ENCODE peak calls at places on chromosomes 13 and 19, in five cellular contexts. One of them, this sample, is unnamed.

GRCh38 chr13:110449225-110450015 is 112.1 kb downstream of the RAB20 start:
- DNase-seq in fibroblast of mammary gland: no peak
- DNase-seq in heart left ventricle: no peak
- DNase-seq in cardiac fibroblast: no peak
- DNase-seq in omental fat pad: no peak
- DNase-seq in this sample: no peak

GRCh38 chr19:35882074-35882832 is 13.9 kb downstream of the APLP1 start:
- DNase-seq in fibroblast of mammary gland: peak
- DNase-seq in omental fat pad: no peak
- DNase-seq in cardiac fibroblast: peak
- DNase-seq in heart left ventricle: no peak
- DNase-seq in this sample: no peak

GRCh38 chr19:1228161-1228560 is 9.6 kb downstream of the CBARP start:
- DNase-seq in omental fat pad: no peak
- DNase-seq in fibroblast of mammary gland: no peak
- DNase-seq in heart left ventricle: no peak
- DNase-seq in cardiac fibroblast: no peak
- DNase-seq in this sample: no peak

GRCh38 chr13:77033717-77034302 is 6.9 kb upstream of the FBXL3 start:
- DNase-seq in omental fat pad: no peak
- DNase-seq in cardiac fibroblast: peak
- DNase-seq in heart left ventricle: no peak
- DNase-seq in fibroblast of mammary gland: peak
- DNase-seq in this sample: no peak

GRCh38 chr19:574658-575526 is 2.5 kb downstream of the BSG start:
- DNase-seq in fibroblast of mammary gland: peak
- DNase-seq in omental fat pad: no peak
- DNase-seq in heart left ventricle: peak
- DNase-seq in cardiac fibroblast: peak
- DNase-seq in this sample: no peak

GRCh38 chr13:109795021-109795420 is 8.6 kb upstream of the IRS2 start:
- DNase-seq in cardiac fibroblast: no peak
- DNase-seq in fibroblast of mammary gland: no peak
- DNase-seq in heart left ventricle: no peak
- DNase-seq in omental fat pad: no peak
- DNase-seq in this sample: no peak

GRCh38 chr19:38838208-38838985 is 6.8 kb upstream of the ECH1 start:
- DNase-seq in omental fat pad: no peak
- DNase-seq in cardiac fibroblast: no peak
- DNase-seq in fibroblast of mammary gland: no peak
- DNase-seq in heart left ventricle: peak
- DNase-seq in this sample: no peak

GRCh38 chr13:48346583-48346982 is 43.0 kb downstream of the RB1 start:
- DNase-seq in omental fat pad: no peak
- DNase-seq in cardiac fibroblast: no peak
- DNase-seq in heart left ventricle: no peak
- DNase-seq in fibroblast of mammary gland: no peak
- DNase-seq in this sample: no peak

GRCh38 chr13:58908019-58908679 is 1255.6 kb downstream of the DIAPH3 start:
- DNase-seq in cardiac fibroblast: no peak
- DNase-seq in omental fat pad: no peak
- DNase-seq in fibroblast of mammary gland: no peak
- DNase-seq in heart left ventricle: no peak
- DNase-seq in this sample: no peak

GRCh38 chr19:54325631-54326030 is 12.7 kb upstream of the LILRA5 start:
- DNase-seq in omental fat pad: no peak
- DNase-seq in fibroblast of mammary gland: no peak
- DNase-seq in cardiac fibroblast: no peak
- DNase-seq in heart left ventricle: no peak
- DNase-seq in this sample: no peak

GRCh38 chr19:14333101-14333871 is 48.0 kb upstream of the ADGRE5 start:
- DNase-seq in cardiac fibroblast: peak
- DNase-seq in fibroblast of mammary gland: peak
- DNase-seq in omental fat pad: no peak
- DNase-seq in heart left ventricle: no peak
- DNase-seq in this sample: no peak

GRCh38 chr19:5567360-5567970 is at the start of gene TINCR:
- DNase-seq in heart left ventricle: no peak
- DNase-seq in fibroblast of mammary gland: no peak
- DNase-seq in omental fat pad: no peak
- DNase-seq in cardiac fibroblast: no peak
- DNase-seq in this sample: no peak
- TF ChIP-seq CTCF in heart left ventricle: no peak
- TF ChIP-seq CTCF in fibroblast of mammary gland: no peak
- TF ChIP-seq CTCF in omental fat pad: no peak
- TF ChIP-seq CTCF in cardiac fibroblast: no peak
- TF ChIP-seq CTCF in this sample: no peak

GRCh38 chr19:13243971-13244370 is 93.8 kb downstream of the IER2 start:
- DNase-seq in fibroblast of mammary gland: no peak
- DNase-seq in omental fat pad: no peak
- DNase-seq in cardiac fibroblast: no peak
- DNase-seq in heart left ventricle: no peak
- DNase-seq in this sample: no peak

GRCh38 chr19:13240312-13241022 is 90.3 kb downstream of the IER2 start:
- DNase-seq in fibroblast of mammary gland: no peak
- DNase-seq in omental fat pad: no peak
- DNase-seq in heart left ventricle: no peak
- DNase-seq in cardiac fibroblast: no peak
- DNase-seq in this sample: no peak

GRCh38 chr19:13238891-13239534 is 88.8 kb downstream of the IER2 start:
- DNase-seq in omental fat pad: no peak
- DNase-seq in fibroblast of mammary gland: no peak
- DNase-seq in heart left ventricle: no peak
- DNase-seq in cardiac fibroblast: no peak
- DNase-seq in this sample: no peak

GRCh38 chr19:13244920-13245319 is 94.7 kb downstream of the IER2 start:
- DNase-seq in fibroblast of mammary gland: no peak
- DNase-seq in cardiac fibroblast: no peak
- DNase-seq in heart left ventricle: no peak
- DNase-seq in omental fat pad: no peak
- DNase-seq in this sample: no peak

DNA sequence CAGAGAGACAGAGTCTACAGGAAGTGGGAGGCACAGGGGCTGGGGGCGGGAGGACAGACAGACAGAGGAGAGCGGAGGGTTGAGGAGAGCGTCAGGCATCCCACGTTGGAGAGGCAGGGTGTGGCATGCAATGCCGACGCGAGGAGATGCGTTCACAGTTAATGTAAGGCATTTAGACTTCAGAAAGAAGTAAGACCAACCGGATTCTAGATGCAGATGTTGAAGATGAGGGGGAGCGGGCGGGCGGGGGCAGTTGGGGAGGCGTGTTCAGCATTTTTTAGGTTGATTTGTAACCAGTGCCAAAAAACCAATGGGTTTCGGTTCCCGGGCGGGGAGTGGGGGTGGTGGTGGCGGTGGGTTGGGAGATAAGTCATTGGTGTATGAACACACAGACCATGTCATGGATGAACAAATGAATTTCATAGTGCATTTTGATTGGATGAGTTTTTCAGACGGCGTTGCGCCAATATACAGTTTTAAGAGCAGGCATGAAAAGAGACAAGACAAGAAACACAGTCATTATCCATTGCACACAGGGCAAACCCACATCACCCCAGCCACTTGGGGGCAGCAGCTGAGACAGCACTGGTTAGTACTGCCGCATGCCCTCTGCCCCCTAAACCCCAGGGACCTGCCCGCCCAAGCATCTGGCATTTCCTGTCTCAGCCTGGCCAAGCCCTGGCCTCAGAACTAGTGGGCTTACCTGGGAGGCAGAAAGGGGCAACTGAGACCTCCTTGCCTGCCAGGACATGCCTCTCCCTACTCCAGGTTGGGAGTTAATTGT is 91.3 kb downstream of the IER2 start:
- DNase-seq in fibroblast of mammary gland: peak
- DNase-seq in omental fat pad: no peak
- DNase-seq in cardiac fibroblast: no peak
- DNase-seq in heart left ventricle: no peak
- DNase-seq in this sample: peak
- TF ChIP-seq CTCF in fibroblast of mammary gland: peak
- TF ChIP-seq CTCF in omental fat pad: no peak
- TF ChIP-seq CTCF in cardiac fibroblast: no peak
- TF ChIP-seq CTCF in heart left ventricle: no peak
- TF ChIP-seq CTCF in this sample: no peak

DNA sequence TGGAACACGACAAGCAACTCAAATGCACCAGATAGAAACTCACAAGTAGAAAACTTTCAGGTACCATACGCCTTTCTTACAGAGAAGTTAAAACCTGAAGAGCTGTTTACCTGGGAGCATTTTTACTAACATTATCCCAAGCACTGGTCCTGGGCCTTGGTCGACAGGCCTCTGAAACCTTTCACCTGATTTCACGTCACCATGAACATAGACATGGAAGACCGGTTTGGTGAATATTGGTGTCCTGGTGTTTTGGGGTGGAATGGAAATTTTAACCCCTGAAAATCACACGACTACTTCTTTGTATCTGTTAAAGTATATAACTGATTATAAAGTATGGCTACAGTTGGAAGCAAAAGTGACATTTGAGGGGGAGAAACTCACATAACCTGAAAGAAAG is 176.6 kb upstream of the ARGLU1 start:
- DNase-seq in heart left ventricle: no peak
- DNase-seq in fibroblast of mammary gland: no peak
- DNase-seq in omental fat pad: no peak
- DNase-seq in cardiac fibroblast: no peak
- DNase-seq in this sample: no peak
- TF ChIP-seq CTCF in heart left ventricle: no peak
- TF ChIP-seq CTCF in fibroblast of mammary gland: no peak
- TF ChIP-seq CTCF in omental fat pad: no peak
- TF ChIP-seq CTCF in cardiac fibroblast: no peak
- TF ChIP-seq CTCF in this sample: no peak

DNA sequence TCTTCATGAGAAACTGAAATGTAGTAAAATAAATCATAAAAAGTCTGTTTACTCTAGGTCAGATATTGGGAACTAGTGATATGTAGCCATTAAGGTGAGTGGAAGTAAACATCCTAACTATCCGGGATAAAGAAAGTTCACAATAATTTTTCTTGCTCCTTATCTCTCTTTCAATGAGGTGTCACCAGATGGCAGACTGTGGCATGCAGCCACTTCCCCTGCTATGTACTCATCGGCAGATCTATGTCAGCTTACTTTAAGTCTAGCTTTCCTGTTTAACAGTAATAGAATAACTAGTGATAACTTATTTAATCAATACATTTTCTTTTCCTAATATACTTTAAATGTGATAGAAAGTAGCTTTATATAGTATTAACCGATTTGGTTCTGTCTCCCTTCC is 181.9 kb downstream of the NDFIP2 start:
- DNase-seq in omental fat pad: no peak
- DNase-seq in cardiac fibroblast: no peak
- DNase-seq in fibroblast of mammary gland: no peak
- DNase-seq in heart left ventricle: no peak
- DNase-seq in this sample: no peak
- TF ChIP-seq CTCF in omental fat pad: no peak
- TF ChIP-seq CTCF in cardiac fibroblast: no peak
- TF ChIP-seq CTCF in fibroblast of mammary gland: no peak
- TF ChIP-seq CTCF in heart left ventricle: no peak
- TF ChIP-seq CTCF in this sample: no peak

GRCh38 chr13:107680115-107680514 is 535.2 kb downstream of the LIG4 start:
- DNase-seq in fibroblast of mammary gland: peak
- DNase-seq in omental fat pad: no peak
- DNase-seq in cardiac fibroblast: no peak
- DNase-seq in heart left ventricle: no peak
- DNase-seq in this sample: no peak
- TF ChIP-seq CTCF in fibroblast of mammary gland: no peak
- TF ChIP-seq CTCF in omental fat pad: no peak
- TF ChIP-seq CTCF in cardiac fibroblast: no peak
- TF ChIP-seq CTCF in heart left ventricle: no peak
- TF ChIP-seq CTCF in this sample: no peak

GRCh38 chr13:89783221-89783755 is 1564.2 kb upstream of the MIR17HG start:
- DNase-seq in fibroblast of mammary gland: no peak
- DNase-seq in omental fat pad: no peak
- DNase-seq in heart left ventricle: no peak
- DNase-seq in cardiac fibroblast: no peak
- DNase-seq in this sample: no peak

GRCh38 chr13:89784161-89784809 is 1563.2 kb upstream of the MIR17HG start:
- DNase-seq in fibroblast of mammary gland: no peak
- DNase-seq in heart left ventricle: no peak
- DNase-seq in cardiac fibroblast: no peak
- DNase-seq in omental fat pad: no peak
- DNase-seq in this sample: no peak
- TF ChIP-seq CTCF in fibroblast of mammary gland: no peak
- TF ChIP-seq CTCF in heart left ventricle: no peak
- TF ChIP-seq CTCF in cardiac fibroblast: no peak
- TF ChIP-seq CTCF in omental fat pad: no peak
- TF ChIP-seq CTCF in this sample: no peak

GRCh38 chr19:34677386-34678084 is at the start of gene ZNF302:
- DNase-seq in cardiac fibroblast: peak
- DNase-seq in omental fat pad: peak
- DNase-seq in fibroblast of mammary gland: peak
- DNase-seq in heart left ventricle: peak
- DNase-seq in this sample: peak
- TF ChIP-seq CTCF in cardiac fibroblast: no peak
- TF ChIP-seq CTCF in omental fat pad: no peak
- TF ChIP-seq CTCF in fibroblast of mammary gland: no peak
- TF ChIP-seq CTCF in heart left ventricle: no peak
- TF ChIP-seq CTCF in this sample: no peak

DNA sequence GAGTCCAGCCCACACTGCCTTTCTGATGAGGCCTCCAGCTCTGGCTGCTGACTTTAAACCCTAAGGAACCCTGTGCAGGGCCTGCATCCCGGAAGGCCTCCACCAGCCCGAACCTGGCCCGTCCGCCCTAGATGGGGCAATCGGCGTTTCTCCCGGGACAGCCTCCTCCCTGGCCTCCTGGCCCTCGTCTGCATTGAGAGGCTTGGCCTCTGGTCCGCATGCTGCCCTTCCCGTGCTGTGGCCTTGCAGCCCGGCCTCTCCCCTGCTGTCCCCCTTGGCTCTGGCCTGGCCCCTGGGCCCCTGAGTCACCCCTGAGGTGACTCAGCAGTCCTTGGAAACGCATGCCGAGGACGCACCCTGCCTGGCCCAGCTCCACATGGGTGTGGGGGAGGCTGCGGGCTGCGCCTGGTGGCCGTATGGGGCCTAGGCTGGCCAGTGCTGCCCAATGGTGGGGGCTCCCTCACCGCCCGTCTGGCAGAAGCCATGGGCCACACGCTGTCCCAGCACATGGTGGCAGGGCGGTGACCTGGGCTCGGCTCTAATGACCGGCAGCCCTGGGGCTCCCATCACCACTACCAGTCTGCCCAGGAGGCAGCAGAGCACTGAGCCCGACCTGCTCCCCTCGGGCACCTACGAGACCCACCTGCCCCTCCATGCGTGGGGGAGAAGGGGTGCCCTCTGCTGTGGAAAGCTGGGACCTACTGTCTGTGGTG is 25.7 kb downstream of the SH3GL1 start:
- DNase-seq in cardiac fibroblast: peak
- DNase-seq in heart left ventricle: peak
- DNase-seq in omental fat pad: peak
- DNase-seq in fibroblast of mammary gland: peak
- DNase-seq in this sample: no peak
- TF ChIP-seq CTCF in cardiac fibroblast: peak
- TF ChIP-seq CTCF in heart left ventricle: peak
- TF ChIP-seq CTCF in omental fat pad: no peak
- TF ChIP-seq CTCF in fibroblast of mammary gland: no peak
- TF ChIP-seq CTCF in this sample: no peak

DNA sequence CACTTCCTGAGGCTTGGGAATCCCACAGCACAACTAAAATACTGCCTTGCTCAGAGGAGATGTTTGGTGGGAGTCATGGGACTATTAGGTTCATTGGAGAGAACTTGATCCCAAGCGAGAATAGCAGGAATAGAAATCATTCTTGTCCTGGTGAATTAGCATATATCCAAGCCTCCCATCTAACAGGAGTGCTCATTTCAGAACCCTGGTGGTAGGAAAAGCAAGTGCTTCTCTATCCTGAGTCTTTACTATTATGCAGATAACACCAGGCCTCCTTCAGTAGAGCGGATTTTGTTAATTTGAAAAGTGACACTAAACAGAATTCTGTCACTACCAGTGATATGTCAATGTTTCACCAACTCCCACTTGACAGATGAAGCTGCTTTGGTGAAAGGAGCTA is 199.5 kb downstream of the ATP8A2 start:
- DNase-seq in heart left ventricle: no peak
- DNase-seq in omental fat pad: no peak
- DNase-seq in fibroblast of mammary gland: no peak
- DNase-seq in cardiac fibroblast: no peak
- DNase-seq in this sample: no peak
- TF ChIP-seq CTCF in heart left ventricle: no peak
- TF ChIP-seq CTCF in omental fat pad: no peak
- TF ChIP-seq CTCF in fibroblast of mammary gland: no peak
- TF ChIP-seq CTCF in cardiac fibroblast: no peak
- TF ChIP-seq CTCF in this sample: no peak

This sample was measured in activated B cell treated with CpG ODN at 0.5 μM for 24 hours.